ENCODE peak calls at places on chromosomes 12 and 14, in seven cellular contexts. C is PC-9, E is HCT116, Z is GM23248, S is hepatocyte, M is GM23338, Q is PC-3. O is an unnamed sample. For H3K9me2, the result is how much of the 10 kb centered on the place peaks cover.

GRCh38 chr12:56086096-56086495 is 6.1 kb downstream of the ERBB3 start:
- DNase-seq in C (peak), E (no peak), Z (no peak), S (peak), M (peak), Q (peak), O (no peak)

GRCh38 chr14:73896521-73896920 is 9.9 kb downstream of the ZNF410 start:
- DNase-seq in C (no peak), E (no peak), Z (peak), S (no peak), M (no peak), Q (no peak), O (no peak)

GRCh38 chr12:132178314-132178713 is 34.1 kb downstream of the NOC4L start:
- DNase-seq in C (no peak), E (no peak), Z (no peak), S (no peak), M (no peak), Q (no peak), O (no peak)

GRCh38 chr12:22982635-22983034 is 357.7 kb downstream of the ETNK1 start:
- DNase-seq in C (no peak), E (no peak), Z (no peak), S (no peak), M (no peak), Q (no peak), O (no peak)

GRCh38 chr12:953776-954175 is 4.3 kb upstream of the RAD52 start:
- DNase-seq in C (no peak), E (no peak), Z (peak), S (no peak), M (no peak), Q (peak), O (no peak)

GRCh38 chr12:59383426-59383822 is 212.4 kb upstream of the SLC16A7 start:
- DNase-seq in C (no peak), E (no peak), Z (peak), S (no peak), M (no peak), Q (no peak), O (no peak)

GRCh38 chr14:61478971-61479473 is 157.6 kb downstream of the PRKCH start:
- DNase-seq in C (no peak), E (no peak), Z (no peak), S (no peak), M (no peak), Q (no peak), O (peak)

GRCh38 chr12:14771651-14772137 is 31.6 kb downstream of the WBP11 start:
- DNase-seq in C (no peak), E (no peak), Z (peak), S (no peak), M (peak), Q (no peak), O (peak)

GRCh38 chr14:21081521-21082184 is 11.5 kb downstream of the ARHGEF40 start:
- DNase-seq in C (no peak), E (no peak), Z (no peak), S (no peak), M (no peak), Q (no peak), O (no peak)

GRCh38 chr14:28294834-28295440 is 471.6 kb upstream of the FOXG1 start:
- DNase-seq in C (no peak), E (no peak), Z (peak), S (peak), M (peak), Q (peak), O (peak)

GRCh38 chr12:4214912-4215861 is 58.4 kb upstream of the CCND2 start:
- DNase-seq in C (no peak), E (no peak), Z (no peak), S (no peak), M (no peak), Q (no peak), O (peak)

GRCh38 chr12:57135939-57136338 is 7.7 kb downstream of the LRP1 start:
- DNase-seq in C (no peak), E (no peak), Z (peak), S (peak), M (peak), Q (no peak), O (no peak)

GRCh38 chr12:120225200-120225558 is 24.3 kb upstream of the RPLP0 start:
- DNase-seq in C (no peak), E (no peak), Z (no peak), S (peak), M (no peak), Q (no peak), O (no peak)

GRCh38 chr12:24905431-24905830 is 43.5 kb downstream of the BCAT1 start:
- DNase-seq in C (no peak), E (no peak), Z (peak), S (no peak), M (no peak), Q (no peak), O (no peak)

GRCh38 chr14:81363746-81364400 is 36.3 kb downstream of the STON2 start:
- DNase-seq in C (no peak), E (no peak), Z (peak), S (no peak), M (no peak), Q (no peak), O (no peak)

GRCh38 chr12:105740970-105741725 is 397.6 kb downstream of the NUAK1 start:
- DNase-seq in C (no peak), E (no peak), Z (peak), S (peak), M (no peak), Q (peak), O (no peak)

GRCh38 chr12:62466018-62466595 is 519 bp upstream of the MON2 start:
- DNase-seq in C (peak), E (no peak), Z (peak), S (peak), M (peak), Q (peak), O (peak)

GRCh38 chr12:103858953-103859601 is 18.0 kb upstream of the NT5DC3 start:
- DNase-seq in C (peak), E (peak), Z (peak), S (peak), M (no peak), Q (peak), O (no peak)

GRCh38 chr12:114681149-114681849 is 2.7 kb downstream of the TBX3 start:
- DNase-seq in C (no peak), E (no peak), Z (peak), S (no peak), M (no peak), Q (peak), O (no peak)

GRCh38 chr12:49987620-49988303 is 15.0 kb downstream of the AQP6 start:
- DNase-seq in C (no peak), E (no peak), Z (no peak), S (no peak), M (no peak), Q (no peak), O (no peak)

GRCh38 chr12:109709401-109710278 is 4.0 kb upstream of the FAM222A start:
- DNase-seq in C (no peak), E (no peak), Z (no peak), S (no peak), M (no peak), Q (peak), O (no peak)

GRCh38 chr12:123971449-123971769 is 1.2 kb downstream of the CCDC92 start:
- DNase-seq in C (no peak), E (no peak), Z (no peak), S (no peak), M (no peak), Q (no peak), O (no peak)

GRCh38 chr14:70714055-70714550 is 72.4 kb downstream of the TTC9 start:
- DNase-seq in C (peak), E (peak), Z (peak), S (peak), M (peak), Q (peak), O (peak)

GRCh38 chr14:105890474-105891220 is 364.3 kb downstream of the TMEM121 start:
- DNase-seq in C (no peak), E (no peak), Z (no peak), S (no peak), M (no peak), Q (no peak), O (no peak)

GRCh38 chr12:67645571-67645970 is 3.0 kb upstream of the DYRK2 start:
- DNase-seq in C (no peak), E (no peak), Z (peak), S (peak), M (no peak), Q (no peak), O (no peak)

GRCh38 chr14:22820731-22821130 is 5.5 kb upstream of the SLC7A7 start:
- DNase-seq in C (peak), E (no peak), Z (peak), S (no peak), M (peak), Q (peak), O (no peak)

GRCh38 chr14:68384335-68384734 is 408.5 kb downstream of the ZFP36L1 start:
- DNase-seq in C (no peak), E (no peak), Z (peak), S (peak), M (no peak), Q (no peak), O (no peak)

DNA sequence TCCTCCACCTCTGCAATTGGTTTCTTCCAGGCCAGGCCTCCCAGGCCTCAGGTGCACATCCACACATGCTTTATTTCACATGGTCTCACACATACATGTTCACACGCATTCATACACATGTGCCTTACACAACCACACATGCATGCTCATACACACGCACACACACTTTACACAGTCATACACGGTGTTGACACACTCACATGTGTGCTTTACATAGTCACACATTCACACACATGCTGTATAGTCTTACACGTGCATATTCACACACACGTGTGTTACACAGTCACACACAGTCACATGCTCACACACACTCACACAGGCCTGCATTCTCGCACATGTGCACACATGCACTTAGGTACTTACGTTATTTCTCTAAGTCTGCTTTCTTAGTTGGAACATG is 18.0 kb upstream of the PLEKHG3 start:
- DNase-seq in C (no peak), E (no peak), Z (no peak), S (no peak), M (no peak), Q (no peak), O (no peak)
- H3K9me2 ChIP-seq in C (under half), E (under half), Z (under half), S (under half), M (under half), Q (under half), O (under half)

GRCh38 chr14:103485504-103485903 is 37.1 kb downstream of the CKB start:
- DNase-seq in C (no peak), E (no peak), Z (no peak), S (no peak), M (no peak), Q (no peak), O (no peak)
- TF ChIP-seq EZH2 in C (no peak), E (no peak), Z (no peak), S (no peak), M (no peak), Q (no peak), O (no peak)

GRCh38 chr12:113359133-113359938 is 949 bp downstream of the PLBD2 start:
- DNase-seq in C (no peak), E (no peak), Z (peak), S (no peak), M (no peak), Q (peak), O (no peak)
- H3K27ac ChIP-seq in C (no peak), E (peak), Z (no peak), S (peak), M (no peak), Q (no peak), O (no peak)

GRCh38 chr12:75908961-75909699 is 122.4 kb downstream of the PHLDA1 start:
- DNase-seq in C (no peak), E (no peak), Z (peak), S (peak), M (no peak), Q (peak), O (no peak)

GRCh38 chr12:75909714-75910451 is 121.7 kb downstream of the PHLDA1 start:
- DNase-seq in C (no peak), E (no peak), Z (no peak), S (no peak), M (no peak), Q (no peak), O (no peak)

GRCh38 chr12:75905975-75906374 is 125.6 kb downstream of the PHLDA1 start:
- DNase-seq in C (no peak), E (no peak), Z (no peak), S (no peak), M (no peak), Q (no peak), O (no peak)

GRCh38 chr12:75913502-75914110 is 118.0 kb downstream of the PHLDA1 start:
- DNase-seq in C (no peak), E (no peak), Z (no peak), S (no peak), M (no peak), Q (no peak), O (no peak)

GRCh38 chr12:75910452-75910722 is 121.2 kb downstream of the PHLDA1 start:
- DNase-seq in C (no peak), E (no peak), Z (no peak), S (no peak), M (no peak), Q (no peak), O (no peak)
- H3K9me2 ChIP-seq in C (under half), E (under half), Z (under half), S (under half), M (under half), Q (under half), O (under half)

DNA sequence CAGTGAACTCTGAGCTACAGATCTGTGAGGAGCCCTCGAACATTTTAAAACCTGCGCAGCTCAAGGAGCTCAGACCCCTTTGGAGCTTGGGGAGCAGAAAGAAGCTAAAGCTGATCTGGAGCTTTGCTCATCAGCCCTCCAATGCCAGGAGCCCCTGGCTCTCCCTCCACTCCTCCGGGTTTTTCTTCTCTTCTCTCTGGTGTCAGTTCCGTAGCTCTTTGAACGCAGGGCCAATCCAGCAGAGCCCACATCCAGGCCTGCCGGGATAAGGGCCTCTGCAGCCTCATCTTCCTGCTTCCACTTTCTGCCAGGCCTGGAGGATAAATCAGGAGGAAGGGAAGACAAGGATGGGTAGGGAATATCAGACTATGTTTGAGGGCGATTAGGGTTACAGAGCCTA is 6.0 kb downstream of the HOXC4 start:
- DNase-seq in C (no peak), E (no peak), Z (no peak), S (no peak), M (no peak), Q (no peak), O (no peak)
- TF ChIP-seq EZH2 in C (no peak), E (no peak), Z (no peak), S (peak), M (peak), Q (no peak), O (no peak)

DNA sequence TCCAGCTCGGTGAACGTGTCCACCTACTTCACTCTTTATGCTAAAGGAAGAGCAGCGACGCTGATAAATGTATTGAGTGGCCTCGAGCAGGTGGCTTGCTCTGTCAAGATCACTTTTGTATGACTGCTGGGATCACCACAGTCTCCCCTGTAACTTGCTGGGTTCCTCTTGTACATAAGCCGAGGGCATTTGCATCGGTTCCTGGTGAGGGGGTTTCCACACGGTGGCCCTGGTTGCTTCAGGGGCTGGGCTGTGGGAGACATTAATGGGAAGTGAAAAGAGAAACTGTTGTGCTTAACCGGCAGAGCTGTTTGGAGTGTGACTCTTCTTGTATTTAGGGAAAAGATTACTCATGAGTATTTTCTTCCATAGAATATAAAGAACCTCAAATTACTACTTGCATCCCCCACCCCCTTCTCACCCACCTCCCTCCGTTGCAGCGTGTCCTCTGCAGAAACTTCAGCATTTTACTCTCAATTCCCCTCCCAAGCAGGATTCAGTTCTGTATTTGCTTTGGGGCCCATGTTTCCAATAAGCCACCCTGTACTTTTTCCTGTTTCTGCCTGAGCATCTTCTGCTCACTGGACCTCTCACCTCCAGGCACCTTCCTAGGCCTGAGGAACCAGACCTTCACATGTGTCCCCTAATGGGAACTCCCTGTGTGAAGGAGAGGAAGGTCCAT is 186.9 kb downstream of the ETV6 start:
- DNase-seq in C (no peak), E (no peak), Z (no peak), S (no peak), M (no peak), Q (no peak), O (peak)
- H3K27ac ChIP-seq in C (no peak), E (no peak), Z (no peak), S (no peak), M (no peak), Q (no peak), O (peak)

GRCh38 chr12:10705655-10706054 is 17.5 kb downstream of the YBX3 start:
- DNase-seq in C (no peak), E (no peak), Z (peak), S (no peak), M (no peak), Q (no peak), O (no peak)
- H3K9me2 ChIP-seq in C (under half), E (under half), Z (under half), S (under half), M (under half), Q (under half), O (under half)